ENCODE peak calls at places on chromosome 3, in eight cellular contexts. One of them, this sample, is unnamed.

GRCh38 chr3:153045150-153045549 is 116.9 kb upstream of the RAP2B start:
- DNase-seq in uterus: no peak
- DNase-seq in suprapubic skin: no peak
- DNase-seq in Peyer's patch: no peak
- DNase-seq in left ventricle myocardium inferior: no peak
- DNase-seq in tibial nerve: no peak
- DNase-seq in body of pancreas: no peak
- DNase-seq in OCI-LY7: no peak
- DNase-seq in this sample: no peak

GRCh38 chr3:125055165-125055912 is 458 bp downstream of the HEG1 start:
- DNase-seq in tibial nerve: no peak
- DNase-seq in suprapubic skin: no peak
- DNase-seq in left ventricle myocardium inferior: peak
- DNase-seq in uterus: peak
- DNase-seq in OCI-LY7: peak
- DNase-seq in body of pancreas: no peak
- DNase-seq in Peyer's patch: no peak
- DNase-seq in this sample: no peak

GRCh38 chr3:193301441-193301840 is 60.4 kb downstream of the PLAAT1 start:
- DNase-seq in Peyer's patch: no peak
- DNase-seq in tibial nerve: no peak
- DNase-seq in OCI-LY7: no peak
- DNase-seq in suprapubic skin: no peak
- DNase-seq in left ventricle myocardium inferior: no peak
- DNase-seq in uterus: no peak
- DNase-seq in body of pancreas: no peak
- DNase-seq in this sample: no peak

GRCh38 chr3:25661694-25662455 is 2.8 kb downstream of the TOP2B start:
- DNase-seq in Peyer's patch: no peak
- DNase-seq in left ventricle myocardium inferior: no peak
- DNase-seq in tibial nerve: no peak
- DNase-seq in suprapubic skin: no peak
- DNase-seq in uterus: no peak
- DNase-seq in body of pancreas: no peak
- DNase-seq in OCI-LY7: peak
- DNase-seq in this sample: no peak

GRCh38 chr3:136042608-136043221 is 77.2 kb downstream of the PPP2R3A start:
- DNase-seq in OCI-LY7: peak
- DNase-seq in left ventricle myocardium inferior: no peak
- DNase-seq in body of pancreas: no peak
- DNase-seq in uterus: no peak
- DNase-seq in Peyer's patch: no peak
- DNase-seq in suprapubic skin: no peak
- DNase-seq in tibial nerve: peak
- DNase-seq in this sample: no peak

GRCh38 chr3:141828487-141829284 is 47.8 kb upstream of the ATP1B3 start:
- DNase-seq in uterus: no peak
- DNase-seq in body of pancreas: peak
- DNase-seq in suprapubic skin: peak
- DNase-seq in left ventricle myocardium inferior: peak
- DNase-seq in OCI-LY7: no peak
- DNase-seq in Peyer's patch: peak
- DNase-seq in tibial nerve: peak
- DNase-seq in this sample: no peak

GRCh38 chr3:54853573-54854404 is 74.1 kb downstream of the LRTM1 start:
- DNase-seq in body of pancreas: peak
- DNase-seq in Peyer's patch: peak
- DNase-seq in left ventricle myocardium inferior: peak
- DNase-seq in uterus: peak
- DNase-seq in OCI-LY7: peak
- DNase-seq in tibial nerve: peak
- DNase-seq in suprapubic skin: peak
- DNase-seq in this sample: peak

GRCh38 chr3:179268400-179269051 is 17.6 kb upstream of the KCNMB3 start:
- DNase-seq in suprapubic skin: no peak
- DNase-seq in uterus: no peak
- DNase-seq in OCI-LY7: no peak
- DNase-seq in tibial nerve: no peak
- DNase-seq in body of pancreas: no peak
- DNase-seq in Peyer's patch: no peak
- DNase-seq in left ventricle myocardium inferior: no peak
- DNase-seq in this sample: no peak

GRCh38 chr3:64650710-64651109 is 37.1 kb downstream of the ADAMTS9 start:
- DNase-seq in body of pancreas: no peak
- DNase-seq in left ventricle myocardium inferior: no peak
- DNase-seq in OCI-LY7: no peak
- DNase-seq in uterus: no peak
- DNase-seq in tibial nerve: no peak
- DNase-seq in suprapubic skin: no peak
- DNase-seq in Peyer's patch: no peak
- DNase-seq in this sample: no peak

GRCh38 chr3:184211297-184211696 is 18.1 kb upstream of the VWA5B2 start:
- DNase-seq in left ventricle myocardium inferior: no peak
- DNase-seq in OCI-LY7: no peak
- DNase-seq in body of pancreas: no peak
- DNase-seq in uterus: no peak
- DNase-seq in Peyer's patch: no peak
- DNase-seq in suprapubic skin: no peak
- DNase-seq in tibial nerve: no peak
- DNase-seq in this sample: no peak

GRCh38 chr3:5489536-5489935 is 302.0 kb downstream of the EDEM1 start:
- DNase-seq in left ventricle myocardium inferior: no peak
- DNase-seq in suprapubic skin: no peak
- DNase-seq in uterus: no peak
- DNase-seq in tibial nerve: no peak
- DNase-seq in body of pancreas: no peak
- DNase-seq in Peyer's patch: no peak
- DNase-seq in OCI-LY7: no peak
- DNase-seq in this sample: no peak

GRCh38 chr3:12638105-12638504 is 25.8 kb downstream of the RAF1 start:
- DNase-seq in suprapubic skin: no peak
- DNase-seq in tibial nerve: no peak
- DNase-seq in OCI-LY7: no peak
- DNase-seq in uterus: no peak
- DNase-seq in Peyer's patch: no peak
- DNase-seq in body of pancreas: no peak
- DNase-seq in left ventricle myocardium inferior: no peak
- DNase-seq in this sample: no peak

GRCh38 chr3:182959474-182960350 is 20.6 kb downstream of the DCUN1D1 start:
- DNase-seq in uterus: no peak
- DNase-seq in body of pancreas: no peak
- DNase-seq in tibial nerve: no peak
- DNase-seq in OCI-LY7: no peak
- DNase-seq in left ventricle myocardium inferior: no peak
- DNase-seq in suprapubic skin: no peak
- DNase-seq in Peyer's patch: no peak
- DNase-seq in this sample: no peak

GRCh38 chr3:40476478-40477470 is at the start of gene ZNF619:
- DNase-seq in OCI-LY7: no peak
- DNase-seq in uterus: peak
- DNase-seq in body of pancreas: peak
- DNase-seq in left ventricle myocardium inferior: peak
- DNase-seq in Peyer's patch: peak
- DNase-seq in tibial nerve: peak
- DNase-seq in suprapubic skin: peak
- DNase-seq in this sample: peak

GRCh38 chr3:32181370-32181769 is 57.1 kb upstream of the CMTM8 start:
- DNase-seq in uterus: no peak
- DNase-seq in suprapubic skin: no peak
- DNase-seq in tibial nerve: no peak
- DNase-seq in Peyer's patch: no peak
- DNase-seq in body of pancreas: no peak
- DNase-seq in OCI-LY7: peak
- DNase-seq in left ventricle myocardium inferior: no peak
- DNase-seq in this sample: no peak

GRCh38 chr3:2247831-2248230 is 149.2 kb downstream of the CNTN4 start:
- DNase-seq in uterus: no peak
- DNase-seq in Peyer's patch: no peak
- DNase-seq in OCI-LY7: no peak
- DNase-seq in tibial nerve: no peak
- DNase-seq in body of pancreas: no peak
- DNase-seq in suprapubic skin: no peak
- DNase-seq in left ventricle myocardium inferior: no peak
- DNase-seq in this sample: no peak

GRCh38 chr3:171183042-171183441 is 156.5 kb upstream of the SLC2A2 start:
- DNase-seq in suprapubic skin: no peak
- DNase-seq in OCI-LY7: no peak
- DNase-seq in tibial nerve: no peak
- DNase-seq in Peyer's patch: peak
- DNase-seq in left ventricle myocardium inferior: no peak
- DNase-seq in body of pancreas: peak
- DNase-seq in uterus: no peak
- DNase-seq in this sample: peak

GRCh38 chr3:131895766-131896165 is 139.0 kb downstream of the CPNE4 start:
- DNase-seq in left ventricle myocardium inferior: no peak
- DNase-seq in OCI-LY7: no peak
- DNase-seq in body of pancreas: no peak
- DNase-seq in tibial nerve: no peak
- DNase-seq in suprapubic skin: no peak
- DNase-seq in Peyer's patch: no peak
- DNase-seq in uterus: no peak
- DNase-seq in this sample: no peak

GRCh38 chr3:172846706-172847105 is 96.2 kb downstream of the ECT2 start:
- DNase-seq in Peyer's patch: no peak
- DNase-seq in body of pancreas: no peak
- DNase-seq in OCI-LY7: no peak
- DNase-seq in suprapubic skin: no peak
- DNase-seq in tibial nerve: no peak
- DNase-seq in uterus: no peak
- DNase-seq in left ventricle myocardium inferior: no peak
- DNase-seq in this sample: no peak

GRCh38 chr3:196216681-196217211 is 412 bp downstream of the SLC51A start:
- DNase-seq in tibial nerve: no peak
- DNase-seq in uterus: no peak
- DNase-seq in Peyer's patch: no peak
- DNase-seq in OCI-LY7: no peak
- DNase-seq in suprapubic skin: peak
- DNase-seq in left ventricle myocardium inferior: no peak
- DNase-seq in body of pancreas: no peak
- DNase-seq in this sample: no peak

GRCh38 chr3:492586-493296 is 296.2 kb downstream of the CHL1 start:
- DNase-seq in body of pancreas: no peak
- DNase-seq in suprapubic skin: no peak
- DNase-seq in tibial nerve: no peak
- DNase-seq in Peyer's patch: no peak
- DNase-seq in uterus: no peak
- DNase-seq in OCI-LY7: no peak
- DNase-seq in left ventricle myocardium inferior: no peak
- DNase-seq in this sample: no peak

GRCh38 chr3:45715945-45716344 is 26.7 kb downstream of the SACM1L start:
- DNase-seq in left ventricle myocardium inferior: no peak
- DNase-seq in suprapubic skin: no peak
- DNase-seq in Peyer's patch: no peak
- DNase-seq in tibial nerve: no peak
- DNase-seq in OCI-LY7: no peak
- DNase-seq in body of pancreas: no peak
- DNase-seq in uterus: no peak
- DNase-seq in this sample: no peak

GRCh38 chr3:15983232-15983631 is 185.5 kb upstream of the ANKRD28 start:
- DNase-seq in OCI-LY7: no peak
- DNase-seq in left ventricle myocardium inferior: no peak
- DNase-seq in suprapubic skin: no peak
- DNase-seq in tibial nerve: no peak
- DNase-seq in uterus: no peak
- DNase-seq in body of pancreas: no peak
- DNase-seq in Peyer's patch: no peak
- DNase-seq in this sample: no peak

DNA sequence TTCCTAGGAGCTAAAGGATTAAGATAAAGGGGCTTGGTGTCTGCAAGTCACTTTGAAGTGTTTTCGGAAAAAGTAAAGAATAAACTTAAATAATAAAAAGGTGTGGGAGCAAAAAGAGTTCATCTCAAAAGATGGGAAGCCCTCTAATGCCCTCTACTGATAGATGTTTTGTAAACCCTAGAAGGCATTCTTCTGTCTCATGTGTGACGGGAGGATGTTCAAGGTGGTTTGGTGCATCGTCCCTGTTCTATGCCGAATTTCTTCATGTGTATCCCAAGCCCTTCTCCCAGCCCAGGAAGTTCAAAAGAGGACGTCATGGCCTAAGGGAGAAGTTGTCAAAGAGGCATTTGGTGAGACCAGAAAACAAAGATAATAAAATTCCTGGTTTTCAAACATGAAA is 37.2 kb downstream of the CCK start:
- DNase-seq in body of pancreas: no peak
- DNase-seq in tibial nerve: no peak
- DNase-seq in suprapubic skin: no peak
- DNase-seq in OCI-LY7: peak
- DNase-seq in uterus: no peak
- DNase-seq in Peyer's patch: no peak
- DNase-seq in left ventricle myocardium inferior: no peak
- DNase-seq in this sample: no peak
- TF ChIP-seq CTCF in body of pancreas: no peak
- TF ChIP-seq CTCF in tibial nerve: no peak
- TF ChIP-seq CTCF in suprapubic skin: no peak
- TF ChIP-seq CTCF in OCI-LY7: peak
- TF ChIP-seq CTCF in uterus: no peak
- TF ChIP-seq CTCF in Peyer's patch: no peak
- TF ChIP-seq CTCF in left ventricle myocardium inferior: peak
- TF ChIP-seq CTCF in this sample: no peak

GRCh38 chr3:69118555-69118954 is 3.8 kb downstream of the LMOD3 start:
- DNase-seq in Peyer's patch: no peak
- DNase-seq in tibial nerve: no peak
- DNase-seq in uterus: no peak
- DNase-seq in OCI-LY7: no peak
- DNase-seq in body of pancreas: no peak
- DNase-seq in left ventricle myocardium inferior: no peak
- DNase-seq in suprapubic skin: no peak
- DNase-seq in this sample: no peak
- H3K4me3 ChIP-seq in Peyer's patch: no peak
- H3K4me3 ChIP-seq in tibial nerve: no peak
- H3K4me3 ChIP-seq in uterus: no peak
- H3K4me3 ChIP-seq in OCI-LY7: no peak
- H3K4me3 ChIP-seq in body of pancreas: no peak
- H3K4me3 ChIP-seq in left ventricle myocardium inferior: peak
- H3K4me3 ChIP-seq in suprapubic skin: no peak
- H3K4me3 ChIP-seq in this sample: no peak

DNA sequence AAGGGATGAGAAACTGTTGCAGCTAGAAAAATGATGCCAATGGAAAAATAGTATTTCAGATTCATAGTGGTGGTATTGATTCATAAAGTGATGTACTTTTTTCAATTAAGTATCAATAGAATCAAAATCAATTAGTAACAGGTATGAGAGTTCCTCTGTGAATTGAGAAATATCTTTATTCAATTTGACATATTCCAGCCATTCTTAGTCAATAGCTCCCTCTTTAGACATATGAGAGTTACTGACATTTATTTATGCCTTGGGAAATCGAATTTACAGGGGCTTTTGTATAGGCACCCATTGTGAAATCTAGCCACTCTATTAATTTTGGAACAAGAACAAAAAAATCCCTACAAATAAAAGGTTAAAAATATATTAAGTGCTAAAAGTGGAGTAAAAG is 386.9 kb upstream of the CNTN3 start:
- DNase-seq in suprapubic skin: no peak
- DNase-seq in tibial nerve: no peak
- DNase-seq in OCI-LY7: no peak
- DNase-seq in Peyer's patch: no peak
- DNase-seq in left ventricle myocardium inferior: no peak
- DNase-seq in body of pancreas: no peak
- DNase-seq in uterus: no peak
- DNase-seq in this sample: no peak
- TF ChIP-seq CTCF in suprapubic skin: no peak
- TF ChIP-seq CTCF in tibial nerve: no peak
- TF ChIP-seq CTCF in OCI-LY7: peak
- TF ChIP-seq CTCF in Peyer's patch: no peak
- TF ChIP-seq CTCF in left ventricle myocardium inferior: peak
- TF ChIP-seq CTCF in body of pancreas: peak
- TF ChIP-seq CTCF in uterus: no peak
- TF ChIP-seq CTCF in this sample: peak

GRCh38 chr3:114900908-114901307 is 246.2 kb downstream of the ZBTB20 start:
- DNase-seq in Peyer's patch: no peak
- DNase-seq in left ventricle myocardium inferior: no peak
- DNase-seq in body of pancreas: no peak
- DNase-seq in OCI-LY7: no peak
- DNase-seq in uterus: no peak
- DNase-seq in suprapubic skin: no peak
- DNase-seq in tibial nerve: no peak
- DNase-seq in this sample: no peak
- H3K4me3 ChIP-seq in Peyer's patch: no peak
- H3K4me3 ChIP-seq in left ventricle myocardium inferior: peak
- H3K4me3 ChIP-seq in body of pancreas: no peak
- H3K4me3 ChIP-seq in OCI-LY7: no peak
- H3K4me3 ChIP-seq in uterus: peak
- H3K4me3 ChIP-seq in suprapubic skin: peak
- H3K4me3 ChIP-seq in tibial nerve: peak
- H3K4me3 ChIP-seq in this sample: peak